ENCODE peak calls at places on chromosomes 7 and 10, in four cellular contexts. O is NCI-H1092, L is NCI-H1417 treated with DMSO at 0.1 percent for 48 hours, Q is RWPE1. B is an unnamed sample.
A peak's percentile ranks its signal among the peaks of the same experiment; 100 is the strongest.

GRCh38 chr10:35091994-35092393 is 1.9 kb upstream of the CUL2 start:
- DNase-seq in O (no peak), L (no peak), Q (no peak), B (no peak)

GRCh38 chr10:69769395-69769989 is 32.2 kb upstream of the COL13A1 start:
- DNase-seq in Q (peak; percentile 82), O (no peak), L (no peak), B (peak; percentile 84)

GRCh38 chr10:97362310-97363033 is 27.9 kb upstream of the FRAT2 start:
- DNase-seq in L (no peak), Q (no peak), O (no peak), B (no peak)

GRCh38 chr7:131363719-131364118 is 36.0 kb downstream of the MKLN1 start:
- DNase-seq in L (no peak), Q (no peak), O (no peak), B (no peak)

GRCh38 chr7:32680259-32681173 is 185.2 kb downstream of the AVL9 start:
- DNase-seq in L (no peak), O (no peak), Q (no peak), B (no peak)

GRCh38 chr10:14822879-14823755 is 14.7 kb downstream of the CDNF start:
- DNase-seq in O (no peak), Q (peak; percentile 50), L (no peak), B (no peak)

GRCh38 chr10:111446966-111447365 is 370.1 kb downstream of the ADRA2A start:
- DNase-seq in L (no peak), Q (no peak), O (no peak), B (no peak)

GRCh38 chr10:116691544-116692126 is 50.7 kb downstream of the HSPA12A start:
- DNase-seq in O (no peak), Q (no peak), L (no peak), B (no peak)

GRCh38 chr7:4103352-4104091 is 578.6 kb upstream of the FOXK1 start:
- DNase-seq in Q (peak; percentile 72), L (no peak), O (no peak), B (no peak)

GRCh38 chr7:15753834-15754600 is 67.5 kb upstream of the MEOX2 start:
- DNase-seq in L (no peak), O (no peak), Q (no peak), B (no peak)

GRCh38 chr7:116177009-116177408 is 33.3 kb upstream of the TES start:
- DNase-seq in Q (peak; percentile 44), O (no peak), L (no peak), B (no peak)

GRCh38 chr7:108026647-108027046 is 23.7 kb upstream of the LAMB1 start:
- DNase-seq in L (no peak), O (no peak), Q (no peak), B (no peak)

GRCh38 chr7:150944066-150945042 is 33.8 kb downstream of the KCNH2 start:
- DNase-seq in O (no peak), Q (peak; percentile 56), L (no peak), B (peak; percentile 62)

B was measured in aorta.